ENCODE peak calls at places on chromosomes 4 and X, in nine cellular contexts. P is fibroblast of lung; S is psoas muscle; O is left lung; V is testis; F is GM23338; C is Caco-2; G is breast epithelium; I is CD8-positive, alpha-beta T cell. H is an unnamed sample.
A peak's percentile ranks its signal among the peaks of the same experiment; 100 is the strongest.

GRCh38 chr4:8046925-8047541 is 107.4 kb upstream of the AFAP1 start:
- DNase-seq in P (no peak), S (no peak), O (no peak), V (no peak), F (no peak), C (no peak), G (no peak), I (peak; percentile 47), H (no peak)

GRCh38 chrX:134520860-134521390 is 61.0 kb downstream of the HPRT1 start:
- DNase-seq in P (peak; percentile 80), S (no peak), O (no peak), V (peak; percentile 30), F (peak; percentile 80), C (peak; percentile 61), G (no peak), I (no peak), H (no peak)

GRCh38 chr4:174763454-174764104 is 65.5 kb downstream of the GLRA3 start:
- DNase-seq in P (no peak), S (no peak), O (no peak), V (no peak), F (no peak), C (no peak), G (no peak), I (no peak), H (no peak)

GRCh38 chr4:125961626-125962025 is 646.9 kb downstream of the FAT4 start:
- DNase-seq in P (no peak), S (no peak), O (no peak), V (no peak), F (no peak), C (no peak), G (no peak), I (no peak), H (peak; percentile 18)

GRCh38 chrX:821311-822178 is 191.0 kb downstream of the SHOX start:
- DNase-seq in P (no peak), S (no peak), O (no peak), V (no peak), F (no peak), C (no peak), G (no peak), I (no peak), H (no peak)

GRCh38 chr4:75555294-75556164 is at the start of gene ODAPH:
- DNase-seq in P (no peak), S (no peak), O (no peak), V (no peak), F (peak; percentile 15), C (peak; percentile 22), G (no peak), I (no peak), H (peak; percentile 60)

GRCh38 chrX:124862304-124862703 is 457.4 kb upstream of the TEX13C start:
- DNase-seq in P (no peak), S (no peak), O (no peak), V (no peak), F (no peak), C (no peak), G (no peak), I (no peak), H (no peak)

GRCh38 chr4:78019494-78019893 is 37.6 kb upstream of the FRAS1 start:
- DNase-seq in P (peak; percentile 46), S (no peak), O (no peak), V (no peak), F (no peak), C (no peak), G (no peak), I (no peak), H (no peak)

GRCh38 chrX:133402830-133403625 is 12.3 kb downstream of the GPC4 start:
- DNase-seq in P (no peak), S (no peak), O (no peak), V (no peak), F (no peak), C (no peak), G (no peak), I (no peak), H (no peak)

GRCh38 chr4:15317246-15317645 is 110.6 kb upstream of the C1QTNF7 start:
- DNase-seq in P (no peak), S (no peak), O (no peak), V (no peak), F (no peak), C (no peak), G (no peak), I (no peak), H (no peak)

GRCh38 chr4:138851626-138852443 is 163.7 kb upstream of the NOCT start:
- DNase-seq in P (no peak), S (no peak), O (no peak), V (no peak), F (peak; percentile 60), C (no peak), G (no peak), I (no peak), H (no peak)

GRCh38 chr4:152831416-152831815 is 51.7 kb downstream of the ARFIP1 start:
- DNase-seq in P (no peak), S (no peak), O (no peak), V (no peak), F (no peak), C (no peak), G (no peak), I (no peak), H (no peak)

GRCh38 chr4:48943387-48943786 is 36.8 kb upstream of the OCIAD2 start:
- DNase-seq in P (no peak), S (no peak), O (no peak), V (no peak), F (peak; percentile 73), C (peak; percentile 59), G (no peak), I (no peak), H (no peak)

GRCh38 chrX:12894074-12894691 is 12.2 kb upstream of the TLR8 start:
- DNase-seq in P (peak; percentile 38), S (peak; percentile 52), O (no peak), V (peak; percentile 72), F (peak; percentile 38), C (peak; percentile 44), G (no peak), I (peak; percentile 33), H (no peak)

GRCh38 chr4:69881173-69881773 is 21.3 kb upstream of the SULT1E1 start:
- DNase-seq in P (peak; percentile 77), S (no peak), O (peak; percentile 33), V (peak; percentile 55), F (peak; percentile 53), C (peak; percentile 48), G (no peak), I (no peak), H (no peak)

DNA sequence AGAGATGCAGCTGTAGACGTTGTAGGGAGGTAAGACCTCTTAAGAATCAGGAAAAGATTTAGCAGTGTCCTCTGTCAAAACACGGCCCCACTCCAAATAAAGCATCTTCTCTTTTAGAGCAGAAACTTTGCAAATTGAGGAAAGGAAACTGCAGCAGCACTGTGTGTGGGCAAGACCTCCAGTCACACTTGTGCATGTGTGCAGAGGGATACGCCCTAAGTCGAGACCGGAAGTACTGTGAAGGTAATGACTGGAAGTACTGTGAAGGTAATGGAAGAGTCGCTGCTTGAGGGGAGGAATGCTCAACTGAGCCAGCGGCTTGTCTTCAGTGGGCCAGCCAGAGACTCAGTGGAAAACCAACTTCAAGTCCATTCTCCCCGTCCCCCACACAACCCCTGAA is 46.5 kb downstream of the EGF start:
- DNase-seq in P (no peak), S (no peak), O (no peak), V (no peak), F (no peak), C (no peak), G (no peak), I (no peak), H (no peak)
- H3K4me1 ChIP-seq in P (no peaks in the 10 kb centered on the region), S (no peaks in the 10 kb centered on the region), O (no peaks in the 10 kb centered on the region), V (no peaks in the 10 kb centered on the region), F (no peaks in the 10 kb centered on the region), C (no peaks in the 10 kb centered on the region), G (no peaks in the 10 kb centered on the region), I (no peaks in the 10 kb centered on the region), H (no peaks in the 10 kb centered on the region)

GRCh38 chrX:16436348-16437188 is 213.4 kb upstream of the S100G start:
- DNase-seq in P (peak; percentile 75), S (peak; percentile 76), O (peak; percentile 59), V (peak; percentile 86), F (peak; percentile 79), C (peak; percentile 72), G (peak; percentile 46), I (peak; percentile 40), H (peak; percentile 38)
- H3K4me1 ChIP-seq in P (peaks cover 2% of the 10 kb centered on the region), S (no peaks in the 10 kb centered on the region), O (no peaks in the 10 kb centered on the region), V (no peaks in the 10 kb centered on the region), F (no peaks in the 10 kb centered on the region), C (no peaks in the 10 kb centered on the region), G (no peaks in the 10 kb centered on the region), I (peaks cover 15% of the 10 kb centered on the region), H (no peaks in the 10 kb centered on the region)

GRCh38 chr4:158818595-158818994 is 49.8 kb downstream of the FNIP2 start:
- DNase-seq in P (no peak), S (no peak), O (no peak), V (no peak), F (no peak), C (no peak), G (no peak), I (no peak), H (no peak)

GRCh38 chr4:158823461-158823873 is 54.6 kb downstream of the FNIP2 start:
- DNase-seq in P (peak; percentile 18), S (peak; percentile 57), O (no peak), V (no peak), F (no peak), C (no peak), G (no peak), I (no peak), H (no peak)

GRCh38 chr4:158822348-158822747 is 53.5 kb downstream of the FNIP2 start:
- DNase-seq in P (no peak), S (no peak), O (no peak), V (no peak), F (no peak), C (no peak), G (no peak), I (no peak), H (no peak)

GRCh38 chr4:158819942-158820786 is 51.3 kb downstream of the FNIP2 start:
- DNase-seq in P (peak; percentile 19), S (no peak), O (no peak), V (no peak), F (no peak), C (no peak), G (no peak), I (no peak), H (no peak)

GRCh38 chr4:158821228-158822009 is 52.6 kb downstream of the FNIP2 start:
- DNase-seq in P (no peak), S (no peak), O (no peak), V (no peak), F (no peak), C (no peak), G (no peak), I (no peak), H (no peak)
- H3K4me1 ChIP-seq in P (peaks cover 7% of the 10 kb centered on the region), S (peaks cover 72% of the 10 kb centered on the region), O (peaks cover 96% of the 10 kb centered on the region), V (peaks cover 9% of the 10 kb centered on the region), F (peaks cover 3% of the 10 kb centered on the region), C (peaks cover 46% of the 10 kb centered on the region), G (no peaks in the 10 kb centered on the region), I (peaks cover 9% of the 10 kb centered on the region), H (no peaks in the 10 kb centered on the region)

DNA sequence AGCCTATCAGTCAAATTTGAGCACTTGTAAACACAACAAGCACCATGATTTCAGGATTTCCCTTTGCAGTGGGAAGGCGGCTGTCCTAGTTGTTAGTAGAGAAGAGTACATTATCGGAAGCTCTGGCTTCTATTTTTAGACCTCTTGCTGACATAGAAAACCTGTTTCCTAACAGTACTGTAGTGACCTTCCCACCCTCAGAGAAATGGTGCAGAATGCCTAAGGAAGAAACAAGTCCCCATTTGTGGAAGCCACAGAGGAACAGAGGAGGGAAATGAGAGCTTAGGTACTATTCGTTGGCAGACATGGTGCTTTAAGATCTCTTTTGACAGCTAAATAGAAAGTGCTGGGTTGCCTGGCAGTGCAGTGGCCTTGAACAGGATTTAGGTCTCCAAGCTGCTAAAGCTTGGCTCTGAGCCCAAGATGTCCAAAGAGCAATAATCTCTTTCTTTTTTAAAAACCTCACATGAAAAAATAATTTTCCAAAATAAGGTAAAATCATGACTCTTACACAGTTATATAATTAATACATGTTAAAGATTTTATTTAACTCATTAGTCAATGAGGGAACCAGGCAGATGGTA is 24.9 kb downstream of the GLRA2 start:
- DNase-seq in P (peak; percentile 0), S (no peak), O (no peak), V (peak; percentile 17), F (no peak), C (no peak), G (no peak), I (no peak), H (no peak)
- H3K4me1 ChIP-seq in P (no peaks in the 10 kb centered on the region), S (no peaks in the 10 kb centered on the region), O (no peaks in the 10 kb centered on the region), V (no peaks in the 10 kb centered on the region), F (no peaks in the 10 kb centered on the region), C (no peaks in the 10 kb centered on the region), G (no peaks in the 10 kb centered on the region), I (no peaks in the 10 kb centered on the region), H (no peaks in the 10 kb centered on the region)

H was measured in RWPE2.